ENCODE peak calls at places on chromosomes 4 and X, in six cellular contexts. T is CD4-positive, alpha-beta T cell; U is cerebellar cortex; D is pulmonary artery endothelial cell; I is H4; L is activated CD4-positive, alpha-beta T cell treated with anti-CD3 and anti-CD28 coated beads, Interleukin-2, amount 50 U/mL, for 1 hour. Z is an unnamed sample.

GRCh38 chr4:166045457-166045856 is 172.4 kb downstream of the TLL1 start:
- DNase-seq in U (no peak), L (no peak), T (no peak), I (no peak), D (no peak), Z (no peak)

GRCh38 chr4:102541708-102542107 is 40.5 kb downstream of the NFKB1 start:
- DNase-seq in U (peak; percentile 31), D (no peak), T (no peak), L (no peak), I (no peak), Z (no peak)

GRCh38 chr4:88698539-88698938 is 910 bp upstream of the NAP1L5 start:
- DNase-seq in U (no peak), T (no peak), L (no peak), I (no peak), D (no peak), Z (no peak)

GRCh38 chr4:3736290-3736689 is 29.9 kb upstream of the ADRA2C start:
- DNase-seq in U (no peak), T (no peak), D (no peak), I (no peak), L (no peak), Z (no peak)

GRCh38 chrX:132958086-132958703 is at the start of gene HS6ST2:
- DNase-seq in D (no peak), U (no peak), T (no peak), I (no peak), L (no peak), Z (no peak)

GRCh38 chr4:98642991-98643426 is 15.4 kb downstream of the TSPAN5 start:
- DNase-seq in D (no peak), T (no peak), I (peak; percentile 47), L (no peak), U (no peak), Z (no peak)

GRCh38 chrX:108397627-108398392 is 40.4 kb downstream of the COL4A6 start:
- DNase-seq in T (no peak), I (no peak), U (no peak), D (no peak), L (no peak), Z (no peak)

GRCh38 chrX:16683007-16683664 is 29.3 kb downstream of the CTPS2 start:
- DNase-seq in T (no peak), L (no peak), U (no peak), D (no peak), I (no peak), Z (no peak)

GRCh38 chr4:52037730-52038108 is 380 bp downstream of the SGCB start:
- DNase-seq in L (peak; percentile 1), T (no peak), D (no peak), U (peak; percentile 66), I (peak; percentile 19), Z (no peak)

GRCh38 chrX:28625223-28625622 is 38.0 kb downstream of the IL1RAPL1 start:
- DNase-seq in U (no peak), I (no peak), L (no peak), T (no peak), D (no peak), Z (no peak)

GRCh38 chrX:68440940-68441339 is 7.6 kb upstream of the OPHN1 start:
- DNase-seq in D (no peak), T (no peak), U (no peak), L (no peak), I (peak; percentile 63), Z (no peak)